ENCODE peak calls at places on chromosomes 7 and 10, in seven cellular contexts. One of them, this sample, is unnamed.

GRCh38 chr7:20269726-20270125 is 52.5 kb upstream of the MACC1 start:
- DNase-seq in NCI-H446 treated with DMSO at 0.1 percent for 48 hours: no peak
- DNase-seq in glutamatergic neuron: no peak
- DNase-seq in foreskin fibroblast: no peak
- DNase-seq in activated T-helper 1 cell treated with Interleukin-2 at 50 U/mL for 16 hours: no peak
- DNase-seq in activated naive CD4-positive, alpha-beta T cell treated with anti-CD3 and anti-CD28 coated beads for 36 hours: no peak
- DNase-seq in H7: no peak
- DNase-seq in this sample: no peak

GRCh38 chr10:44386546-44387052 is 1.7 kb upstream of the CXCL12 start:
- DNase-seq in NCI-H446 treated with DMSO at 0.1 percent for 48 hours: no peak
- DNase-seq in glutamatergic neuron: peak
- DNase-seq in activated naive CD4-positive, alpha-beta T cell treated with anti-CD3 and anti-CD28 coated beads for 36 hours: peak
- DNase-seq in activated T-helper 1 cell treated with Interleukin-2 at 50 U/mL for 16 hours: no peak
- DNase-seq in foreskin fibroblast: peak
- DNase-seq in H7: peak
- DNase-seq in this sample: peak

GRCh38 chr10:31399631-31400030 is 80.6 kb downstream of the ZEB1 start:
- DNase-seq in H7: no peak
- DNase-seq in activated T-helper 1 cell treated with Interleukin-2 at 50 U/mL for 16 hours: no peak
- DNase-seq in NCI-H446 treated with DMSO at 0.1 percent for 48 hours: no peak
- DNase-seq in glutamatergic neuron: no peak
- DNase-seq in activated naive CD4-positive, alpha-beta T cell treated with anti-CD3 and anti-CD28 coated beads for 36 hours: no peak
- DNase-seq in foreskin fibroblast: no peak
- DNase-seq in this sample: no peak

GRCh38 chr7:16759840-16760239 is 6.3 kb downstream of the TSPAN13 start:
- DNase-seq in activated naive CD4-positive, alpha-beta T cell treated with anti-CD3 and anti-CD28 coated beads for 36 hours: no peak
- DNase-seq in activated T-helper 1 cell treated with Interleukin-2 at 50 U/mL for 16 hours: no peak
- DNase-seq in H7: no peak
- DNase-seq in glutamatergic neuron: no peak
- DNase-seq in NCI-H446 treated with DMSO at 0.1 percent for 48 hours: no peak
- DNase-seq in foreskin fibroblast: no peak
- DNase-seq in this sample: no peak

GRCh38 chr10:44439436-44439835 is 54.5 kb upstream of the CXCL12 start:
- DNase-seq in foreskin fibroblast: no peak
- DNase-seq in activated naive CD4-positive, alpha-beta T cell treated with anti-CD3 and anti-CD28 coated beads for 36 hours: no peak
- DNase-seq in H7: no peak
- DNase-seq in glutamatergic neuron: no peak
- DNase-seq in NCI-H446 treated with DMSO at 0.1 percent for 48 hours: no peak
- DNase-seq in activated T-helper 1 cell treated with Interleukin-2 at 50 U/mL for 16 hours: no peak
- DNase-seq in this sample: no peak

GRCh38 chr7:47937711-47938573 is 10.3 kb downstream of the PKD1L1 start:
- DNase-seq in H7: no peak
- DNase-seq in activated naive CD4-positive, alpha-beta T cell treated with anti-CD3 and anti-CD28 coated beads for 36 hours: no peak
- DNase-seq in glutamatergic neuron: no peak
- DNase-seq in activated T-helper 1 cell treated with Interleukin-2 at 50 U/mL for 16 hours: no peak
- DNase-seq in foreskin fibroblast: no peak
- DNase-seq in NCI-H446 treated with DMSO at 0.1 percent for 48 hours: no peak
- DNase-seq in this sample: no peak

GRCh38 chr7:11212080-11212711 is 238.5 kb downstream of the PHF14 start:
- DNase-seq in foreskin fibroblast: peak
- DNase-seq in activated T-helper 1 cell treated with Interleukin-2 at 50 U/mL for 16 hours: peak
- DNase-seq in glutamatergic neuron: peak
- DNase-seq in H7: peak
- DNase-seq in NCI-H446 treated with DMSO at 0.1 percent for 48 hours: peak
- DNase-seq in activated naive CD4-positive, alpha-beta T cell treated with anti-CD3 and anti-CD28 coated beads for 36 hours: peak
- DNase-seq in this sample: peak

GRCh38 chr10:22437620-22438588 is 92.6 kb downstream of the SPAG6 start:
- DNase-seq in glutamatergic neuron: no peak
- DNase-seq in H7: no peak
- DNase-seq in activated naive CD4-positive, alpha-beta T cell treated with anti-CD3 and anti-CD28 coated beads for 36 hours: peak
- DNase-seq in activated T-helper 1 cell treated with Interleukin-2 at 50 U/mL for 16 hours: peak
- DNase-seq in NCI-H446 treated with DMSO at 0.1 percent for 48 hours: no peak
- DNase-seq in foreskin fibroblast: no peak
- DNase-seq in this sample: peak

GRCh38 chr10:52855546-52856325 is 83.2 kb upstream of the MBL2 start:
- DNase-seq in foreskin fibroblast: no peak
- DNase-seq in activated T-helper 1 cell treated with Interleukin-2 at 50 U/mL for 16 hours: no peak
- DNase-seq in NCI-H446 treated with DMSO at 0.1 percent for 48 hours: no peak
- DNase-seq in activated naive CD4-positive, alpha-beta T cell treated with anti-CD3 and anti-CD28 coated beads for 36 hours: no peak
- DNase-seq in glutamatergic neuron: no peak
- DNase-seq in H7: no peak
- DNase-seq in this sample: no peak

GRCh38 chr7:151837285-151838042 is 39.5 kb downstream of the PRKAG2 start:
- DNase-seq in glutamatergic neuron: no peak
- DNase-seq in H7: peak
- DNase-seq in activated T-helper 1 cell treated with Interleukin-2 at 50 U/mL for 16 hours: no peak
- DNase-seq in foreskin fibroblast: no peak
- DNase-seq in activated naive CD4-positive, alpha-beta T cell treated with anti-CD3 and anti-CD28 coated beads for 36 hours: no peak
- DNase-seq in NCI-H446 treated with DMSO at 0.1 percent for 48 hours: no peak
- DNase-seq in this sample: peak

GRCh38 chr7:50627824-50628361 is 62.7 kb upstream of the DDC start:
- DNase-seq in foreskin fibroblast: no peak
- DNase-seq in H7: peak
- DNase-seq in NCI-H446 treated with DMSO at 0.1 percent for 48 hours: no peak
- DNase-seq in activated naive CD4-positive, alpha-beta T cell treated with anti-CD3 and anti-CD28 coated beads for 36 hours: no peak
- DNase-seq in glutamatergic neuron: no peak
- DNase-seq in activated T-helper 1 cell treated with Interleukin-2 at 50 U/mL for 16 hours: no peak
- DNase-seq in this sample: no peak

GRCh38 chr7:22569586-22570321 is 69.8 kb upstream of the STEAP1B start:
- DNase-seq in glutamatergic neuron: no peak
- DNase-seq in H7: no peak
- DNase-seq in activated T-helper 1 cell treated with Interleukin-2 at 50 U/mL for 16 hours: no peak
- DNase-seq in foreskin fibroblast: no peak
- DNase-seq in NCI-H446 treated with DMSO at 0.1 percent for 48 hours: no peak
- DNase-seq in activated naive CD4-positive, alpha-beta T cell treated with anti-CD3 and anti-CD28 coated beads for 36 hours: peak
- DNase-seq in this sample: no peak

GRCh38 chr7:78039791-78040776 is 241.5 kb downstream of the PHTF2 start:
- DNase-seq in glutamatergic neuron: peak
- DNase-seq in activated T-helper 1 cell treated with Interleukin-2 at 50 U/mL for 16 hours: peak
- DNase-seq in activated naive CD4-positive, alpha-beta T cell treated with anti-CD3 and anti-CD28 coated beads for 36 hours: peak
- DNase-seq in foreskin fibroblast: no peak
- DNase-seq in H7: peak
- DNase-seq in NCI-H446 treated with DMSO at 0.1 percent for 48 hours: no peak
- DNase-seq in this sample: peak

GRCh38 chr7:22387583-22387982 is 30.6 kb upstream of the RAPGEF5 start:
- DNase-seq in foreskin fibroblast: peak
- DNase-seq in activated T-helper 1 cell treated with Interleukin-2 at 50 U/mL for 16 hours: no peak
- DNase-seq in activated naive CD4-positive, alpha-beta T cell treated with anti-CD3 and anti-CD28 coated beads for 36 hours: no peak
- DNase-seq in NCI-H446 treated with DMSO at 0.1 percent for 48 hours: peak
- DNase-seq in glutamatergic neuron: no peak
- DNase-seq in H7: no peak
- DNase-seq in this sample: no peak

GRCh38 chr10:11035318-11035920 is 17.7 kb downstream of the CELF2 start:
- DNase-seq in NCI-H446 treated with DMSO at 0.1 percent for 48 hours: no peak
- DNase-seq in activated naive CD4-positive, alpha-beta T cell treated with anti-CD3 and anti-CD28 coated beads for 36 hours: no peak
- DNase-seq in activated T-helper 1 cell treated with Interleukin-2 at 50 U/mL for 16 hours: no peak
- DNase-seq in H7: peak
- DNase-seq in foreskin fibroblast: peak
- DNase-seq in glutamatergic neuron: no peak
- DNase-seq in this sample: peak

GRCh38 chr10:48802611-48803046 is 118.0 kb downstream of the WDFY4 start:
- DNase-seq in glutamatergic neuron: no peak
- DNase-seq in NCI-H446 treated with DMSO at 0.1 percent for 48 hours: peak
- DNase-seq in activated naive CD4-positive, alpha-beta T cell treated with anti-CD3 and anti-CD28 coated beads for 36 hours: peak
- DNase-seq in foreskin fibroblast: no peak
- DNase-seq in activated T-helper 1 cell treated with Interleukin-2 at 50 U/mL for 16 hours: no peak
- DNase-seq in H7: no peak
- DNase-seq in this sample: no peak

GRCh38 chr7:97004931-97005763 is at the start of gene DLX6:
- DNase-seq in foreskin fibroblast: peak
- DNase-seq in glutamatergic neuron: peak
- DNase-seq in activated naive CD4-positive, alpha-beta T cell treated with anti-CD3 and anti-CD28 coated beads for 36 hours: peak
- DNase-seq in activated T-helper 1 cell treated with Interleukin-2 at 50 U/mL for 16 hours: no peak
- DNase-seq in H7: peak
- DNase-seq in NCI-H446 treated with DMSO at 0.1 percent for 48 hours: peak
- DNase-seq in this sample: peak

GRCh38 chr10:133474833-133475734 is 21.3 kb downstream of the SCART1 start:
- DNase-seq in H7: peak
- DNase-seq in glutamatergic neuron: no peak
- DNase-seq in foreskin fibroblast: no peak
- DNase-seq in activated T-helper 1 cell treated with Interleukin-2 at 50 U/mL for 16 hours: no peak
- DNase-seq in NCI-H446 treated with DMSO at 0.1 percent for 48 hours: no peak
- DNase-seq in activated naive CD4-positive, alpha-beta T cell treated with anti-CD3 and anti-CD28 coated beads for 36 hours: no peak
- DNase-seq in this sample: no peak

GRCh38 chr10:126519992-126520391 is 131.7 kb upstream of the ADAM12 start:
- DNase-seq in NCI-H446 treated with DMSO at 0.1 percent for 48 hours: no peak
- DNase-seq in glutamatergic neuron: no peak
- DNase-seq in activated T-helper 1 cell treated with Interleukin-2 at 50 U/mL for 16 hours: no peak
- DNase-seq in activated naive CD4-positive, alpha-beta T cell treated with anti-CD3 and anti-CD28 coated beads for 36 hours: no peak
- DNase-seq in H7: no peak
- DNase-seq in foreskin fibroblast: no peak
- DNase-seq in this sample: peak

GRCh38 chr10:124703778-124704427 is 40.3 kb downstream of the FAM53B start:
- DNase-seq in foreskin fibroblast: no peak
- DNase-seq in glutamatergic neuron: no peak
- DNase-seq in NCI-H446 treated with DMSO at 0.1 percent for 48 hours: no peak
- DNase-seq in activated naive CD4-positive, alpha-beta T cell treated with anti-CD3 and anti-CD28 coated beads for 36 hours: no peak
- DNase-seq in activated T-helper 1 cell treated with Interleukin-2 at 50 U/mL for 16 hours: no peak
- DNase-seq in H7: no peak
- DNase-seq in this sample: no peak

GRCh38 chr10:124521429-124521871 is 59.8 kb downstream of the LHPP start:
- DNase-seq in H7: peak
- DNase-seq in activated T-helper 1 cell treated with Interleukin-2 at 50 U/mL for 16 hours: no peak
- DNase-seq in NCI-H446 treated with DMSO at 0.1 percent for 48 hours: no peak
- DNase-seq in activated naive CD4-positive, alpha-beta T cell treated with anti-CD3 and anti-CD28 coated beads for 36 hours: no peak
- DNase-seq in foreskin fibroblast: no peak
- DNase-seq in glutamatergic neuron: no peak
- DNase-seq in this sample: no peak

GRCh38 chr10:86294346-86295265 is 72.0 kb downstream of the GRID1 start:
- DNase-seq in foreskin fibroblast: no peak
- DNase-seq in activated naive CD4-positive, alpha-beta T cell treated with anti-CD3 and anti-CD28 coated beads for 36 hours: no peak
- DNase-seq in H7: no peak
- DNase-seq in NCI-H446 treated with DMSO at 0.1 percent for 48 hours: no peak
- DNase-seq in glutamatergic neuron: peak
- DNase-seq in activated T-helper 1 cell treated with Interleukin-2 at 50 U/mL for 16 hours: no peak
- DNase-seq in this sample: no peak

GRCh38 chr7:45584261-45585210 is 10.4 kb downstream of the ADCY1 start:
- DNase-seq in NCI-H446 treated with DMSO at 0.1 percent for 48 hours: no peak
- DNase-seq in activated T-helper 1 cell treated with Interleukin-2 at 50 U/mL for 16 hours: no peak
- DNase-seq in glutamatergic neuron: no peak
- DNase-seq in activated naive CD4-positive, alpha-beta T cell treated with anti-CD3 and anti-CD28 coated beads for 36 hours: no peak
- DNase-seq in foreskin fibroblast: no peak
- DNase-seq in H7: no peak
- DNase-seq in this sample: no peak

GRCh38 chr10:114743552-114744231 is 77.9 kb upstream of the FHIP2A start:
- DNase-seq in activated T-helper 1 cell treated with Interleukin-2 at 50 U/mL for 16 hours: no peak
- DNase-seq in NCI-H446 treated with DMSO at 0.1 percent for 48 hours: no peak
- DNase-seq in glutamatergic neuron: no peak
- DNase-seq in activated naive CD4-positive, alpha-beta T cell treated with anti-CD3 and anti-CD28 coated beads for 36 hours: no peak
- DNase-seq in foreskin fibroblast: no peak
- DNase-seq in H7: no peak
- DNase-seq in this sample: no peak

GRCh38 chr10:114408968-114409444 is 4.7 kb upstream of the AFAP1L2 start:
- DNase-seq in foreskin fibroblast: no peak
- DNase-seq in activated naive CD4-positive, alpha-beta T cell treated with anti-CD3 and anti-CD28 coated beads for 36 hours: no peak
- DNase-seq in activated T-helper 1 cell treated with Interleukin-2 at 50 U/mL for 16 hours: no peak
- DNase-seq in NCI-H446 treated with DMSO at 0.1 percent for 48 hours: no peak
- DNase-seq in H7: no peak
- DNase-seq in glutamatergic neuron: no peak
- DNase-seq in this sample: no peak

GRCh38 chr7:116524609-116525297 is at the start of gene CAV1:
- DNase-seq in glutamatergic neuron: peak
- DNase-seq in NCI-H446 treated with DMSO at 0.1 percent for 48 hours: no peak
- DNase-seq in foreskin fibroblast: peak
- DNase-seq in activated naive CD4-positive, alpha-beta T cell treated with anti-CD3 and anti-CD28 coated beads for 36 hours: peak
- DNase-seq in H7: peak
- DNase-seq in activated T-helper 1 cell treated with Interleukin-2 at 50 U/mL for 16 hours: no peak
- DNase-seq in this sample: peak

GRCh38 chr10:67803588-67804394 is 34.2 kb downstream of the DNAJC12 start:
- DNase-seq in NCI-H446 treated with DMSO at 0.1 percent for 48 hours: no peak
- DNase-seq in glutamatergic neuron: no peak
- DNase-seq in foreskin fibroblast: no peak
- DNase-seq in activated naive CD4-positive, alpha-beta T cell treated with anti-CD3 and anti-CD28 coated beads for 36 hours: peak
- DNase-seq in activated T-helper 1 cell treated with Interleukin-2 at 50 U/mL for 16 hours: no peak
- DNase-seq in H7: no peak
- DNase-seq in this sample: no peak

GRCh38 chr10:58625070-58625469 is 112.4 kb downstream of the BICC1 start:
- DNase-seq in activated T-helper 1 cell treated with Interleukin-2 at 50 U/mL for 16 hours: no peak
- DNase-seq in glutamatergic neuron: no peak
- DNase-seq in H7: no peak
- DNase-seq in NCI-H446 treated with DMSO at 0.1 percent for 48 hours: no peak
- DNase-seq in foreskin fibroblast: peak
- DNase-seq in activated naive CD4-positive, alpha-beta T cell treated with anti-CD3 and anti-CD28 coated beads for 36 hours: no peak
- DNase-seq in this sample: no peak

This sample was measured in GM23338.